ENCODE peak calls at places on chromosomes 4 and X, in six cellular contexts. M is NCI-H1105; W is aorta; D is AG08395; N is anterior cingulate cortex; E is activated CD4-positive, alpha-beta T cell treated with anti-CD3 and anti-CD28 coated beads, Interleukin-2, amount 50 U/mL, for 1 hour. Q is an unnamed sample.

GRCh38 chr4:155653052-155653451 is 13.6 kb upstream of the GUCY1A1 start:
- DNase-seq in M (no peak), W (no peak), D (no peak), N (no peak), E (no peak), Q (no peak)

GRCh38 chr4:11496313-11496956 is 67.7 kb upstream of the HS3ST1 start:
- DNase-seq in M (no peak), W (no peak), D (no peak), N (no peak), E (no peak), Q (no peak)

GRCh38 chrX:53440631-53441517 is 6.7 kb upstream of the HSD17B10 start:
- DNase-seq in M (no peak), W (peak; percentile 80), D (peak; percentile 66), N (peak; percentile 24), E (no peak), Q (no peak)

GRCh38 chr4:142366821-142367220 is 479.3 kb downstream of the INPP4B start:
- DNase-seq in M (no peak), W (no peak), D (no peak), N (no peak), E (no peak), Q (no peak)

GRCh38 chr4:53512608-53513007 is 78.7 kb downstream of the LNX1 start:
- DNase-seq in M (no peak), W (no peak), D (no peak), N (no peak), E (no peak), Q (no peak)

GRCh38 chr4:82811838-82812672 is 13.5 kb upstream of the SCD5 start:
- DNase-seq in M (no peak), W (no peak), D (no peak), N (no peak), E (no peak), Q (no peak)

GRCh38 chrX:100264200-100264599 is 145.9 kb downstream of the PCDH19 start:
- DNase-seq in M (no peak), W (no peak), D (no peak), N (no peak), E (no peak), Q (no peak)

GRCh38 chrX:13376857-13377441 is 57.1 kb upstream of the ATXN3L start:
- DNase-seq in M (peak; percentile 84), W (peak; percentile 49), D (peak; percentile 89), N (peak; percentile 2), E (no peak), Q (peak; percentile 95)

GRCh38 chrX:139156356-139156755 is 374.2 kb upstream of the F9 start:
- DNase-seq in M (no peak), W (no peak), D (no peak), N (no peak), E (no peak), Q (no peak)

GRCh38 chr4:140523857-140524742 is at the start of gene ELMOD2:
- DNase-seq in M (peak; percentile 94), W (peak; percentile 100), D (peak; percentile 99), N (peak; percentile 98), E (peak; percentile 96), Q (peak; percentile 92)